ENCODE peak calls at places on chromosome 18, in five cellular contexts. L is H1, K is astrocyte, S is colonic mucosa, E is PC-3. R is an unnamed sample.

GRCh38 chr18:21742323-21742687 is 1.7 kb downstream of the MIB1 start:
- DNase-seq in L (no peak), K (peak; percentile 35), S (no peak), E (peak; percentile 43), R (no peak)

GRCh38 chr18:70044626-70045025 is 97.0 kb upstream of the CD226 start:
- DNase-seq in L (no peak), K (peak; percentile 99), S (no peak), E (peak; percentile 93), R (no peak)

GRCh38 chr18:74342416-74343043 is 26.9 kb downstream of the C18orf63 start:
- DNase-seq in L (no peak), K (peak; percentile 39), S (peak; percentile 53), E (peak; percentile 75), R (peak; percentile 38)

GRCh38 chr18:26185267-26185666 is 41.0 kb upstream of the TAF4B start:
- DNase-seq in L (no peak), K (no peak), S (no peak), E (peak; percentile 48), R (no peak)

GRCh38 chr18:76710646-76711520 is 111.5 kb upstream of the ZNF236 start:
- DNase-seq in L (no peak), K (no peak), S (no peak), E (no peak), R (no peak)

GRCh38 chr18:3016584-3017292 is 3.8 kb upstream of the LPIN2 start:
- DNase-seq in L (no peak), K (no peak), S (no peak), E (no peak), R (no peak)

GRCh38 chr18:68024716-68025115 is 508.2 kb upstream of the DSEL start:
- DNase-seq in L (no peak), K (no peak), S (no peak), E (no peak), R (no peak)

GRCh38 chr18:8525692-8526091 is 83.5 kb upstream of the RAB12 start:
- DNase-seq in L (peak; percentile 61), K (no peak), S (no peak), E (no peak), R (peak; percentile 5)

GRCh38 chr18:10727477-10727876 is 201.7 kb downstream of the NAPG start:
- DNase-seq in L (no peak), K (no peak), S (no peak), E (no peak), R (no peak)

GRCh38 chr18:62030091-62030985 is 137.5 kb upstream of the RNF152 start:
- DNase-seq in L (no peak), K (peak; percentile 41), S (no peak), E (no peak), R (no peak)

GRCh38 chr18:32553640-32554039 is 83.0 kb upstream of the GAREM1 start:
- DNase-seq in L (no peak), K (no peak), S (no peak), E (no peak), R (no peak)

GRCh38 chr18:6836331-6836730 is 106.8 kb downstream of the ARHGAP28 start:
- DNase-seq in L (no peak), K (no peak), S (no peak), E (peak; percentile 93), R (no peak)

DNA sequence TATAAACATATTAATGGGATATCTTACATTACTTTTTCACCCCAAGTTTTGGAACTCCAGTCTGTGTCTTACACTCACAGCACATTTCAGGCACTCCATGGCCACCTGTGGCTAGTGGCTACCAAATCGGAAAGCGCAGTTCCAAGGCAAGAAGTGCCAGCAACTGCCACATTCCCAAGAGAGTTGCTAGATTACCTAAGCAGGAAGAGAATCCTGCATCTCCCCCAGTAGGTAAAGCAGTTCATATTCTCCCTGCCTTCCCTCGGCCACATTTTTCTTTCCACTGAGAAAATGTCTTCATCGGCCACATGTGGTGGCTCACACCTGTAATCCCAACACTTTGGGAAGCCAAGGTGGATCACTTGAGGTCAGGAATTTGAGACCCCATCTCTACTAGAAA is 62.8 kb downstream of the MEX3C start:
- DNase-seq in L (no peak), K (no peak), S (no peak), E (no peak), R (no peak)
- H3K27ac ChIP-seq in L (no peak overlapping the region), K (no peak overlapping the region), S (no peak overlapping the region), E (no peak overlapping the region), R (no peak overlapping the region)

GRCh38 chr18:46152808-46153617 is 48.8 kb downstream of the HAUS1 start:
- DNase-seq in L (peak; percentile 58), K (peak; percentile 27), S (no peak), E (peak; percentile 68), R (peak; percentile 23)

GRCh38 chr18:46156838-46157237 is 52.7 kb downstream of the HAUS1 start:
- DNase-seq in L (no peak), K (no peak), S (no peak), E (no peak), R (no peak)

GRCh38 chr18:46158498-46158897 is 54.3 kb downstream of the HAUS1 start:
- DNase-seq in L (no peak), K (no peak), S (no peak), E (peak; percentile 17), R (no peak)

GRCh38 chr18:46156124-46156745 is 52.0 kb downstream of the HAUS1 start:
- DNase-seq in L (no peak), K (no peak), S (no peak), E (no peak), R (no peak)

DNA sequence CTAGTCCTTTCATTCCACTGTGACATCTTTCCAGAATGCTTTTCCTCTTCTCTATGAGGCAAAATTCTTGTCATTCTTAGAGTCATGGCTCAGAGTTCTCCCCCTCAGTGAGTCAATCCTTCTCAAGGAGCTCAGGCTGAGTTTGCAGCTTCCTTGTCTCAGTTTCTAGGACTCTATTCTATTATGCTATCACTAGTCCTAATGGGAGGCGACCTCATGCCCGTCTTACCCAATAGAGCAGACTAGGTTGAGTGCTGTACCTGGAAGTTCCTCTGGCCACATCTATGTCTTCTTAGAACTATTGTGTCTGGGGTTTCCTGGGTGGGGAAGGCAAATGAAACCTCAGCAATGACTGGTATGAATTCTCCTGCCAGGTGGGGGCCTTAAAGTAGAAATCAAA is 51.5 kb downstream of the HAUS1 start:
- DNase-seq in L (no peak), K (peak; percentile 93), S (no peak), E (peak; percentile 66), R (no peak)
- H3K9ac ChIP-seq in L (no peak overlapping the region), K (peak overlapping the region; percentile 24), S (no peak overlapping the region), E (no peak overlapping the region), R (no peak overlapping the region)

DNA sequence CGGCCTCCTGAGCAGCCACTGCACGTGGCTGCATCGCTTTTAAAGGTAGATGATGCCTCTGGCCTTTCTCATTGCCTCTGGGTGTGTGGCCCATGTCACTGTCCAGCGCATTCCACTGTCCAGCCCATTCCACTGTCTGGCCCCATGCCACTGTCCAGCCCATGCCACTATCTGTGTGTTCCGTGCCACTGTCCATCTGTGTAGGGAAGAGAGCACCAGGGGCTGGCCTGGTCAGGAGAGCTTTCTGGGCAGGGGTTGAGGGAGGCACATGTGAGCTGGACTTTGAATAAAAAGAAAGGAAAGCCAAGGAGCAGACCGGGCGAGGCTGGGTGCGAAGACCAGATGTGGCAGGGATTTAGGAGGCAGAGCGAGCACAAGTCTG is 236.1 kb downstream of the NEDD4L start:
- DNase-seq in L (no peak), K (no peak), S (no peak), E (no peak), R (no peak)
- H3K27ac ChIP-seq in L (no peak overlapping the region), K (no peak overlapping the region), S (no peak overlapping the region), E (no peak overlapping the region), R (no peak overlapping the region)

GRCh38 chr18:46167971-46168370 is 63.8 kb downstream of the HAUS1 start:
- DNase-seq in L (no peak), K (no peak), S (peak; percentile 51), E (no peak), R (no peak)

GRCh38 chr18:46173393-46174316 is 69.5 kb downstream of the HAUS1 start:
- DNase-seq in L (peak; percentile 98), K (peak; percentile 84), S (peak; percentile 94), E (peak; percentile 75), R (peak; percentile 89)

GRCh38 chr18:46169464-46169941 is 65.3 kb downstream of the HAUS1 start:
- DNase-seq in L (no peak), K (peak; percentile 78), S (no peak), E (peak; percentile 38), R (no peak)

GRCh38 chr18:46174317-46175039 is 70.3 kb downstream of the HAUS1 start:
- DNase-seq in L (peak; percentile 62), K (peak; percentile 23), S (peak; percentile 33), E (no peak), R (peak; percentile 26)

GRCh38 chr18:46171331-46171730 is 67.1 kb downstream of the HAUS1 start:
- DNase-seq in L (no peak), K (no peak), S (no peak), E (peak; percentile 36), R (no peak)
- H3K9ac ChIP-seq in L (no peak overlapping the region), K (no peak overlapping the region), S (no peak overlapping the region), E (no peak overlapping the region), R (no peak overlapping the region)

GRCh38 chr18:27994571-27994970 is 182.4 kb downstream of the CDH2 start:
- DNase-seq in L (no peak), K (no peak), S (no peak), E (no peak), R (no peak)
- H3K27ac ChIP-seq in L (no peak overlapping the region), K (no peak overlapping the region), S (no peak overlapping the region), E (no peak overlapping the region), R (no peak overlapping the region)